ENCODE peak calls at places on chromosomes 2 and 18, in five cellular contexts. Y, N, M, S and H are unnamed samples.

GRCh38 chr2:230578106-230578505 is 134.5 kb upstream of the CAB39 start:
- DNase-seq in Y (no peak), N (no peak), M (no peak), S (no peak), H (no peak)

GRCh38 chr2:73227086-73227485 is 6.0 kb downstream of the PRADC1 start:
- DNase-seq in Y (no peak), N (no peak), M (no peak), S (no peak), H (no peak)

GRCh38 chr18:28571929-28572328 is 395.0 kb upstream of the CDH2 start:
- DNase-seq in Y (no peak), N (no peak), M (no peak), S (no peak), H (no peak)

GRCh38 chr2:160417745-160418397 is 75.7 kb downstream of the RBMS1 start:
- DNase-seq in Y (peak), N (no peak), M (no peak), S (no peak), H (peak)

GRCh38 chr18:45865466-45865865 is 40.0 kb downstream of the SIGLEC15 start:
- DNase-seq in Y (peak), N (no peak), M (no peak), S (no peak), H (no peak)

GRCh38 chr2:189163889-189164288 is 15.7 kb downstream of the COL5A2 start:
- DNase-seq in Y (peak), N (no peak), M (no peak), S (no peak), H (no peak)

GRCh38 chr2:239190921-239191885 is 209.6 kb downstream of the HDAC4 start:
- DNase-seq in Y (no peak), N (peak), M (no peak), S (no peak), H (no peak)

GRCh38 chr2:168705534-168706470 is 96.6 kb upstream of the NOSTRIN start:
- DNase-seq in Y (peak), N (no peak), M (no peak), S (no peak), H (peak)

GRCh38 chr2:88165604-88166003 is 4.5 kb upstream of the THNSL2 start:
- DNase-seq in Y (no peak), N (no peak), M (no peak), S (no peak), H (no peak)

GRCh38 chr2:11866358-11867335 is 120.2 kb downstream of the LPIN1 start:
- DNase-seq in Y (no peak), N (no peak), M (peak), S (no peak), H (no peak)

GRCh38 chr2:46564811-46565241 is 85.5 kb downstream of the TMEM247 start:
- DNase-seq in Y (no peak), N (no peak), M (no peak), S (no peak), H (no peak)

GRCh38 chr18:68623342-68623741 is 91.6 kb downstream of the TMX3 start:
- DNase-seq in Y (peak), N (no peak), M (no peak), S (no peak), H (peak)

GRCh38 chr2:10211822-10212438 is 89.4 kb downstream of the RRM2 start:
- DNase-seq in Y (no peak), N (no peak), M (no peak), S (no peak), H (no peak)

GRCh38 chr2:233935426-233935825 is 18.3 kb downstream of the TRPM8 start:
- DNase-seq in Y (no peak), N (no peak), M (no peak), S (no peak), H (no peak)

GRCh38 chr2:208935531-208935930 is 488.3 kb upstream of the MAP2 start:
- DNase-seq in Y (no peak), N (no peak), M (no peak), S (no peak), H (no peak)

GRCh38 chr2:28463893-28464292 is 32.0 kb upstream of the PLB1 start:
- DNase-seq in Y (peak), N (no peak), M (no peak), S (no peak), H (no peak)

GRCh38 chr2:74186038-74186437 is 7.4 kb upstream of the MOB1A start:
- DNase-seq in Y (no peak), N (peak), M (peak), S (no peak), H (no peak)

GRCh38 chr2:13682878-13683277 is 949.6 kb upstream of the LRATD1 start:
- DNase-seq in Y (peak), N (no peak), M (no peak), S (no peak), H (no peak)

GRCh38 chr2:236180831-236181453 is 12.8 kb upstream of the GBX2 start:
- DNase-seq in Y (peak), N (no peak), M (no peak), S (no peak), H (peak)

GRCh38 chr2:231259104-231259503 is 60.7 kb downstream of the ARMC9 start:
- DNase-seq in Y (no peak), N (no peak), M (no peak), S (no peak), H (no peak)

GRCh38 chr2:232576995-232577394 is 26.5 kb downstream of the EIF4E2 start:
- DNase-seq in Y (peak), N (no peak), M (no peak), S (no peak), H (no peak)

GRCh38 chr18:3455938-3456685 is 6.1 kb downstream of the TGIF1 start:
- DNase-seq in Y (peak), N (no peak), M (no peak), S (no peak), H (peak)

GRCh38 chr18:58967643-58968291 is 103.1 kb downstream of the ZNF532 start:
- DNase-seq in Y (peak), N (no peak), M (no peak), S (no peak), H (no peak)

GRCh38 chr2:104473568-104473967 is 380.3 kb upstream of the POU3F3 start:
- DNase-seq in Y (no peak), N (no peak), M (no peak), S (no peak), H (no peak)

GRCh38 chr2:236026839-236027238 is 141.3 kb downstream of the GBX2 start:
- DNase-seq in Y (no peak), N (no peak), M (no peak), S (no peak), H (no peak)

GRCh38 chr2:170742896-170743529 is 27.2 kb upstream of the ERICH2 start:
- DNase-seq in Y (no peak), N (no peak), M (no peak), S (no peak), H (no peak)

GRCh38 chr2:221570321-221571107 is 1.6 kb downstream of the EPHA4 start:
- DNase-seq in Y (peak), N (no peak), M (no peak), S (peak), H (peak)
- TF ChIP-seq CTCF in Y (peak), N (no peak), M (no peak), S (peak), H (peak)

DNA sequence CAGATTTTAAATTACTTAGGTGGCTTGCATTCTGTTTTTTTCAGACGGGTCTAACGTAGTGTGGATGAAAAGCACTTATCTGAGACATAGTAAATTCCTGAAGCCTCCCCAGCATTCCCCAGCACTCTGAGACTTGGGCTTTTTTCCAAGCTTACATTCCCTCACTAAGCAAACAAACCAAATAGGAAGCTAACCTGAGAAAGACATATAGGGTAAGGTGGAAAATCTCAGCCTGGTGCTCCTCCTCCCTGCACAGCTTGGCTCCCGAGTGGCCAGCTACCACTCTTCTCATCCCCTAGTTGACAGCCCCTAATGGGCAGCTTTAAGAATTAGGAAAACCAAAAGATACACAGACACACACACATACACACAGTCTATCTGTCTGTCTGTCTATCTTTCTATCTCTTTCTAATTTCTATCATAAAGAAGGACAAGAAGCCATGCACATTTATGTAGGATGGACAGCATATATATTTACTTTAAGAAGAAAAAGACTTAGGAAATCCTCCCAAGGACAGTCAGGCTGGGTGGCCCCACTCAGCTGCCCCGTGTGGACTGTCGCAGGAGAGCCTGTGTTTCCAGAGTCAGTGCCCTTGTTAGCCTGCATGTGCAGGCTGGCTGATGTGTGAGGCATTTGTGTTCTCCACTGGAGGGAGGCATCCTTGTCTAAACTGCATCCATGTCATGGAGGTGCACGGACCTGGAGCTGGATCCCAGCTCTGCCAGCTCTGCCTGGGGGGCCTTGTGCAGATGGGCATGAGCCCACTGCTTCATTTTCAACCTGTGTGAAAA is 8.2 kb downstream of the CNNM3 start:
- DNase-seq in Y (peak), N (no peak), M (no peak), S (no peak), H (no peak)
- TF ChIP-seq CTCF in Y (no peak), N (no peak), M (no peak), S (no peak), H (no peak)

DNA sequence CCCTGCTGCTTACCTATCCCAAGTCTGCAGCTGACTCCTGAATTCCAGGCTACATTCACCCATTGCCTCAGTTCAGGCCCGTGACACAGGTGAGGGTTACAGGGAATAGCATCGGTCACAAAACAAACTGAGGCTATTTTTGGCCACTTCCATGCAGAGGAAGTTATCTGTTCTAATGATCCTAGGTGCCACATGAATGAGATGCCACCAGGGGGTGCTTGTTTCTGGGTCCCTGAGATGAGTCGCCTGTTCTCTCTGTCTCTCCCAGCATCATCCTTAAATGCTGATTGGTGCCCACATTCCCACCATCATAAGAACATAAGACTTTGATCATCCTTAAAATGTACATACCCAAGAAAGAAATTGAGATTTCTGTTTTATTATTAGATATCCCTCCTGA is 119.0 kb upstream of the CELF4 start:
- DNase-seq in Y (no peak), N (no peak), M (no peak), S (no peak), H (no peak)
- TF ChIP-seq CTCF in Y (no peak), N (no peak), M (no peak), S (no peak), H (no peak)

GRCh38 chr2:122136071-122136470 is 380.6 kb downstream of the TSN start:
- DNase-seq in Y (peak), N (no peak), M (no peak), S (no peak), H (peak)
- TF ChIP-seq CTCF in Y (peak), N (no peak), M (peak), S (no peak), H (peak)

DNA sequence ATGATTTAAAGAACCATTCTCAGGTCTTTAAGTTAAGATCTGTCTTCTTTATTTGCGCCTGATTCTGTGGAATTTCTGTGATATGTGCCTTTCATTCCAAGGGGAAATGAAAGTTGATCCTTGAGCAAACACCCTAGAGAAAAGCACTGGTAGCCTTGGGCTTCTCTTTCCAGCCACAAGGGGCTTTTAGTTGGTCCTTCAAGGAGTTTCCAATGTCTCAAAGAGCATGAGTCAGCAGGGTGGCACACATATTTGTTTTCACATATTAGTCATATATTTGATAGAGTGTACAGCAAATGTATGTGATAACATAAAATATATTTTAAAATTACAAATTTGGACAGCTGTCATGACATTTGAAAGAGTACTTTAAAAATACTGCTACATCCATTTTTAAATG is 339.5 kb downstream of the TXNL1 start:
- DNase-seq in Y (peak), N (no peak), M (no peak), S (no peak), H (peak)
- TF ChIP-seq CTCF in Y (peak), N (peak), M (no peak), S (no peak), H (peak)

DNA sequence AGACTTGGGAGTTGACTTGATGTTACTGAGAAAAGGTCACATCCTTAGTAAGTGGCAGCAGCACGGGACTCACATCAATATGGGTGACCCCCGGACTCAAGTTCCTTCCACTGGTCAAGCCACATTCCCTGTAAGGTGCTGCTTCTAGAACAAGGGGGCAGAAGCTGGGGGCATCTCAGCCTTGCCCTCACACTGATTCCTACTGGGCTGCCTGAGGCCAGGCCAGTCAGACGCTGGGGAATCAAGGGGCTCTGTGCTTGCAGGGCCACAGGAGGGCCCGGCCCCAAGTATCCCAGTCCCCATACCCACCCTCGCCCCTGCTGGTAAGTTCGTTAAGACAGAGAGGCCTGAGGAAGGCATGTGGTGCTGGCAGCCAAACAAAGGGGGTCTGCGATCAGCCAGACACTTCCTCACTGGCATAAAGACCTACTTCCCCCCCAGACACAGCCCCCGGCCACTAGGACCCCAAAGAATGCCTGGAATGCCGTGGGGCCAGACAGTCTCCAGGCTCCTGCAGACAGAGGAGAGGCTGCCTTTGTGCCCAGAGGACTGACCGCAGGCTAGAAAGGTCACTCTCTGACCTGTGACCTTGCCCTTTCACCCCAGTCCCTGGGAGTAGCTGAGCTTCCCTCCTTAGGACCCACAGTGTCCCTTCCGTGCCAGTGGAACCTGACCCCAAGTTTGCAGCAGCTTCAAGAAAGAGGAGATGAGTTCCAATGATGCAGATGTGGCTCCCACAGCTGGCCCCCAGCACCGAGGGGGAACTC is 83.6 kb downstream of the HS1BP3 start:
- DNase-seq in Y (no peak), N (no peak), M (no peak), S (no peak), H (no peak)
- TF ChIP-seq CTCF in Y (no peak), N (no peak), M (no peak), S (no peak), H (no peak)

DNA sequence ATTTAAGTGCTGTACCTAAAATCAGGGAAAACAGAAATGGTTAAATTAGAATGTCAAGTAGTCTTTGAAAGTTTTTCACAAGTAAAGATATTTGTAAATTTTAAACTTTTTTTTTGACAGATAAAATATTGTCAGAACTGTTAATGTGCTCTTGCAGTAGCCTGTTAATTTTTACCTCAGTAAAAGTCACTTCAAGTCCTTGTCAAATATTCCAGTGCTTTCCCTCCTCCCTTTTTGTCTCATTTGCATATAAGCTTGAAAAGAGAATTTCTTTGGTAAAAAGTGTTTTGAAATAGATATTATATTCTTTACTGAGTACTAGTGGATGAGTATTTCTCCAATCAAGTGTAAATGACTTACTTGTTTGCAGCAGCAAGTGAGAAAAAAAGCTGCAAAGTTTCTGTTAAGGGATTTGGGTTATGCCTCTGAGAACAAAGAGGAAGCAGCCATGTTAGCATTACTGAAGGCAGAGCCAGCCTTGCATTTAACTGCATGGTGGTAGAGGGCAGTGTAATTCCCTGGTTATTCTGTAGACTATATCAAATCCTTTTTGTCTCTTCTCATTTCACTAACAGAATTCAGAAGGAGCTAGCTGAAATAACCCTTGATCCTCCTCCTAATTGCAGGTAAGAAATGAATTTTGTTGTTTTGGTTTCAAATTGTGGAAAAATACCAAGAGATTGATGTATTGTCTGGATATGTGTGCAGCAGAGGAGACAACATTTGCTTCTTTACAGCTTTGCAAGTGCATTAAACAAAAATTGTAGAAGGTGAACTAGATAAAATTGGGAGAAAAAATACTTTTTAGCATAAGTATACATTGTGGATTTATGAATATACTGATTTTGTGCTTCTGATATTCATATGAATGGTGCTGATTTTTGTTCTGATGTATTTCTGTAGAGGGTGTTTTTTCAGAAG is 3.3 kb downstream of the UBE2E3 start:
- DNase-seq in Y (peak), N (no peak), M (no peak), S (no peak), H (peak)
- TF ChIP-seq CTCF in Y (peak), N (no peak), M (no peak), S (peak), H (peak)